ENCODE peak calls at places on chromosomes 7 and 10, in four cellular contexts. One of them, this sample, is unnamed.

GRCh38 chr10:14674376-14675050 is 100.2 kb downstream of the FAM107B start:
- DNase-seq in aorta: no peak
- DNase-seq in ovary: no peak
- DNase-seq in NCI-H345: no peak
- DNase-seq in this sample: no peak

GRCh38 chr7:83427929-83428328 is 221.0 kb downstream of the SEMA3E start:
- DNase-seq in aorta: no peak
- DNase-seq in ovary: no peak
- DNase-seq in NCI-H345: peak; percentile 79
- DNase-seq in this sample: peak; percentile 41

GRCh38 chr7:22251906-22252495 is 105.0 kb downstream of the RAPGEF5 start:
- DNase-seq in aorta: no peak
- DNase-seq in ovary: no peak
- DNase-seq in NCI-H345: no peak
- DNase-seq in this sample: no peak

GRCh38 chr7:151168787-151169162 is 1.3 kb upstream of the GBX1 start:
- DNase-seq in aorta: no peak
- DNase-seq in ovary: no peak
- DNase-seq in NCI-H345: no peak
- DNase-seq in this sample: no peak

GRCh38 chr10:124106241-124106905 is 13.0 kb upstream of the CHST15 start:
- DNase-seq in aorta: peak; percentile 78
- DNase-seq in ovary: peak; percentile 97
- DNase-seq in NCI-H345: no peak
- DNase-seq in this sample: peak; percentile 93

GRCh38 chr10:3220853-3221252 is 48.3 kb upstream of the PITRM1 start:
- DNase-seq in aorta: no peak
- DNase-seq in ovary: no peak
- DNase-seq in NCI-H345: no peak
- DNase-seq in this sample: no peak

GRCh38 chr10:23203369-23204325 is 11.5 kb downstream of the PTF1A start:
- DNase-seq in aorta: no peak
- DNase-seq in ovary: no peak
- DNase-seq in NCI-H345: no peak
- DNase-seq in this sample: no peak

GRCh38 chr7:7895754-7896153 is 72.8 kb upstream of the GLCCI1 start:
- DNase-seq in aorta: no peak
- DNase-seq in ovary: no peak
- DNase-seq in NCI-H345: peak; percentile 51
- DNase-seq in this sample: no peak